ENCODE peak calls at places on chromosome 3, in five cellular contexts. One of them, this sample, is unnamed.

GRCh38 chr3:59189561-59190338 is 139.9 kb upstream of the CFAP20DC start:
- DNase-seq in neural progenitor cell: no peak
- DNase-seq in EL: peak
- DNase-seq in HS-27A: no peak
- DNase-seq in GM03348: no peak
- DNase-seq in this sample: peak

GRCh38 chr3:173690542-173690941 is 293.0 kb downstream of the NLGN1 start:
- DNase-seq in GM03348: no peak
- DNase-seq in HS-27A: no peak
- DNase-seq in neural progenitor cell: no peak
- DNase-seq in EL: peak
- DNase-seq in this sample: no peak

GRCh38 chr3:65778966-65779365 is 259.8 kb downstream of the MAGI1 start:
- DNase-seq in neural progenitor cell: no peak
- DNase-seq in HS-27A: no peak
- DNase-seq in EL: peak
- DNase-seq in GM03348: peak
- DNase-seq in this sample: peak

GRCh38 chr3:115913069-115913686 is 289.9 kb downstream of the GAP43 start:
- DNase-seq in EL: peak
- DNase-seq in neural progenitor cell: no peak
- DNase-seq in GM03348: peak
- DNase-seq in HS-27A: no peak
- DNase-seq in this sample: peak

GRCh38 chr3:54889731-54890130 is 38.1 kb downstream of the LRTM1 start:
- DNase-seq in neural progenitor cell: no peak
- DNase-seq in HS-27A: no peak
- DNase-seq in EL: no peak
- DNase-seq in GM03348: no peak
- DNase-seq in this sample: no peak

GRCh38 chr3:71425491-71426071 is 157.9 kb downstream of the FOXP1 start:
- DNase-seq in EL: peak
- DNase-seq in GM03348: peak
- DNase-seq in neural progenitor cell: no peak
- DNase-seq in HS-27A: no peak
- DNase-seq in this sample: peak

GRCh38 chr3:101043687-101044078 is 50.5 kb upstream of the ABI3BP start:
- DNase-seq in neural progenitor cell: no peak
- DNase-seq in GM03348: no peak
- DNase-seq in EL: no peak
- DNase-seq in HS-27A: no peak
- DNase-seq in this sample: no peak

GRCh38 chr3:55461896-55462295 is 25.2 kb downstream of the WNT5A start:
- DNase-seq in neural progenitor cell: no peak
- DNase-seq in GM03348: peak
- DNase-seq in EL: peak
- DNase-seq in HS-27A: peak
- DNase-seq in this sample: peak